ENCODE peak calls at places on chromosomes 2 and 18, in nine cellular contexts. M is nephron progenitor cell, Y is sigmoid colon, C is mesothelial cell of epicardium, V is GM23338, P is type B pancreatic cell, K is IMR-90, D is fibroblast of pulmonary artery, S is HCT116. R is an unnamed sample.

GRCh38 chr2:203687161-203687560 is 19.3 kb upstream of the CD28 start:
- DNase-seq in M (no peak), Y (no peak), C (no peak), V (no peak), P (no peak), K (peak), D (peak), S (no peak), R (no peak)

GRCh38 chr18:58396966-58397365 is 231.9 kb downstream of the ALPK2 start:
- DNase-seq in M (no peak), Y (no peak), C (no peak), V (no peak), P (no peak), K (no peak), D (peak), S (no peak), R (no peak)

GRCh38 chr2:3492951-3493609 is 26.3 kb downstream of the ADI1 start:
- DNase-seq in M (no peak), Y (no peak), C (no peak), V (no peak), P (no peak), K (peak), D (peak), S (no peak), R (no peak)

GRCh38 chr2:163171786-163172549 is 333.4 kb upstream of the KCNH7 start:
- DNase-seq in M (no peak), Y (no peak), C (no peak), V (peak), P (no peak), K (no peak), D (peak), S (no peak), R (no peak)

GRCh38 chr2:177666408-177666807 is 273.8 kb downstream of the AGPS start:
- DNase-seq in M (no peak), Y (no peak), C (no peak), V (no peak), P (no peak), K (peak), D (peak), S (no peak), R (no peak)

GRCh38 chr2:67729474-67729873 is 332.3 kb downstream of the ETAA1 start:
- DNase-seq in M (no peak), Y (no peak), C (no peak), V (no peak), P (no peak), K (no peak), D (no peak), S (no peak), R (no peak)

GRCh38 chr2:69196327-69197117 is 183.5 kb downstream of the ANTXR1 start:
- DNase-seq in M (no peak), Y (no peak), C (no peak), V (no peak), P (no peak), K (peak), D (peak), S (no peak), R (no peak)

GRCh38 chr2:216657963-216658362 is 24.7 kb downstream of the IGFBP2 start:
- DNase-seq in M (no peak), Y (no peak), C (no peak), V (no peak), P (no peak), K (no peak), D (no peak), S (no peak), R (no peak)

GRCh38 chr2:52416340-52416739 is 1351.3 kb upstream of the CHAC2 start:
- DNase-seq in M (no peak), Y (no peak), C (no peak), V (peak), P (no peak), K (peak), D (peak), S (peak), R (no peak)
- TF ChIP-seq CTCF in M (no peak), Y (no peak), C (no peak), V (peak), P (peak), K (peak), D (peak), S (peak), R (peak)

DNA sequence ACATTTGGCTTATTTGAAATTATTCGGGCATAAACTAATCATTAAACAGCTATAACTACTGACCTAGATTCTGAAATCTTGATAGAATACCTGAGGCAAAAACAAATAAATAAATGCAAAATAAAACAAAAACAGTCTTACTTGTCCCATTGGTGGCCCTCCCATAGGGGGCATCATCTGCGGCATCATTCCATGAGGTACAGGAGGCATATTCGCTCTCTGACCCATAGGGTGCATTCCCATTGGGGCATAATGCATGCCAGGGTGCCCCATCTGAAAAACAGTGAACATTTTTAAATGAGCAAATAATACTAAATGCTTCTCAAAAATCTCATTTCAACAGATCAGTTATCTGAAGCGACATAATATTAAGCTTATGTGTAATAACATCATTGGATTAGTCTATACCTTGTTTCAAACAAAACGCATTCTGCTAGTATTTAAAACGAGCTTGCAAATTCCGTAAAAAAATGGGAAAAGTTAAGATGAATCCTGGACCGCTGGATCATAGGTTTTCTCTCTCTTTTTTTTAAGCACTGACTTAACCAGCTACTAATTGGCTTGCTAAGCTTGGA is 1.3 kb downstream of the PRPF40A start:
- DNase-seq in M (peak), Y (no peak), C (no peak), V (peak), P (no peak), K (peak), D (peak), S (peak), R (peak)
- TF ChIP-seq CTCF in M (peak), Y (peak), C (peak), V (peak), P (peak), K (peak), D (peak), S (peak), R (peak)

GRCh38 chr2:35104306-35104705 is 1251.3 kb upstream of the CRIM1 start:
- DNase-seq in M (no peak), Y (no peak), C (no peak), V (no peak), P (no peak), K (no peak), D (no peak), S (no peak), R (no peak)
- TF ChIP-seq CTCF in M (no peak), Y (no peak), C (no peak), V (no peak), P (no peak), K (no peak), D (no peak), S (no peak), R (no peak)

DNA sequence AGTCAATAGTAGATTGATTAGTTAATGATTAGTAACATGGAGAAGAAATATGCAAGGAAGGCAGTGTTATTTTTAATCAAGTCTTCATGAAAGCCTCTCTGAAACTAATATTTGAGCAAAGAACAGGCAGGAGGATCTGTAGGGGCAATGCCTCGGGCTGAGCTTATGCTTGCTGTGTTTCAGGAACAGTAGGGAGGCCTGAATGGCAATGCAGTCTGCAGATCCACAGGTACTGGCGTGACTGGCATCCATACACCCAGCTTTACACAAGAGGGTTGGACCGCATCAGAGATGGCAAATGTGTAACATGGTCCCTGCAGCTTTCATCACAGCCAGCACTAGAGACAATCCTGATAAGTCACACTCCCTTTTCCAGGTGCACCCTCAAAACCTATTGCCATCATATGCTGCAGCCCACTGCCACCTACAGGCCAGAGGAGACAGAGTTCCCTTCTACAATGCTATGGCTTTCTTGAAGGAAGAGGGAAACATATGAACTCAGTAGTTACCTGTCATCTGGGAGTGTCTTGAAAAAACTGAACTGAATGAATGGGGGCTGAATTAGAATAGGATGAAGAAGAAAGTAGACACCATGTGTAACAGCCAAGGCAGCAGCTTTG is 582.4 kb upstream of the RAB6C start:
- DNase-seq in M (peak), Y (no peak), C (no peak), V (peak), P (no peak), K (no peak), D (peak), S (peak), R (no peak)
- TF ChIP-seq CTCF in M (peak), Y (peak), C (peak), V (peak), P (peak), K (peak), D (peak), S (peak), R (peak)

GRCh38 chr2:75481041-75481836 is 79.5 kb downstream of the EVA1A start:
- DNase-seq in M (no peak), Y (no peak), C (no peak), V (peak), P (no peak), K (peak), D (peak), S (peak), R (no peak)
- TF ChIP-seq CTCF in M (no peak), Y (no peak), C (no peak), V (peak), P (peak), K (peak), D (peak), S (peak), R (peak)